ENCODE peak calls at places on chromosomes 12 and 14, in eight cellular contexts. V is lung, O is Calu3, G is thoracic aorta, D is mucosa of descending colon, R is progenitor cell of endocrine pancreas, M is omental fat pad, J is endothelial cell. I is an unnamed sample.

GRCh38 chr12:39632670-39633069 is 13.1 kb upstream of the ABCD2 start:
- DNase-seq in G (no peak), D (no peak), V (no peak), R (no peak), O (no peak), J (no peak), M (no peak), I (no peak)

GRCh38 chr14:21168055-21168454 is 12.2 kb upstream of the OR5AU1 start:
- DNase-seq in D (no peak), J (no peak), G (no peak), R (no peak), M (no peak), V (no peak), O (no peak), I (no peak)

GRCh38 chr12:88298014-88298682 is 156.0 kb downstream of the TMTC3 start:
- DNase-seq in O (no peak), D (no peak), J (no peak), R (no peak), G (no peak), V (no peak), M (no peak), I (no peak)

GRCh38 chr12:124550123-124551089 is 17.0 kb downstream of the NCOR2 start:
- DNase-seq in V (no peak), D (no peak), J (no peak), O (no peak), M (no peak), R (no peak), G (no peak), I (no peak)

GRCh38 chr12:46908936-46909635 is 83.3 kb upstream of the SLC38A4 start:
- DNase-seq in V (no peak), D (no peak), G (no peak), M (no peak), O (no peak), R (no peak), J (no peak), I (no peak)

GRCh38 chr14:103749452-103749851 is 33.8 kb downstream of the ZFYVE21 start:
- DNase-seq in O (no peak), J (no peak), G (no peak), R (no peak), V (no peak), M (no peak), D (no peak), I (no peak)

GRCh38 chr14:29627141-29627540 is 300.5 kb downstream of the PRKD1 start:
- DNase-seq in O (no peak), G (no peak), V (no peak), R (no peak), M (no peak), J (no peak), D (no peak), I (no peak)

GRCh38 chr12:92911339-92911738 is 17.8 kb downstream of the EEA1 start:
- DNase-seq in R (no peak), V (no peak), G (no peak), J (no peak), M (no peak), D (no peak), O (no peak), I (no peak)

GRCh38 chr12:52233462-52234141 is 559 bp downstream of the KRT7 start:
- DNase-seq in G (no peak), D (no peak), J (no peak), R (no peak), V (no peak), O (peak), M (peak), I (no peak)

DNA sequence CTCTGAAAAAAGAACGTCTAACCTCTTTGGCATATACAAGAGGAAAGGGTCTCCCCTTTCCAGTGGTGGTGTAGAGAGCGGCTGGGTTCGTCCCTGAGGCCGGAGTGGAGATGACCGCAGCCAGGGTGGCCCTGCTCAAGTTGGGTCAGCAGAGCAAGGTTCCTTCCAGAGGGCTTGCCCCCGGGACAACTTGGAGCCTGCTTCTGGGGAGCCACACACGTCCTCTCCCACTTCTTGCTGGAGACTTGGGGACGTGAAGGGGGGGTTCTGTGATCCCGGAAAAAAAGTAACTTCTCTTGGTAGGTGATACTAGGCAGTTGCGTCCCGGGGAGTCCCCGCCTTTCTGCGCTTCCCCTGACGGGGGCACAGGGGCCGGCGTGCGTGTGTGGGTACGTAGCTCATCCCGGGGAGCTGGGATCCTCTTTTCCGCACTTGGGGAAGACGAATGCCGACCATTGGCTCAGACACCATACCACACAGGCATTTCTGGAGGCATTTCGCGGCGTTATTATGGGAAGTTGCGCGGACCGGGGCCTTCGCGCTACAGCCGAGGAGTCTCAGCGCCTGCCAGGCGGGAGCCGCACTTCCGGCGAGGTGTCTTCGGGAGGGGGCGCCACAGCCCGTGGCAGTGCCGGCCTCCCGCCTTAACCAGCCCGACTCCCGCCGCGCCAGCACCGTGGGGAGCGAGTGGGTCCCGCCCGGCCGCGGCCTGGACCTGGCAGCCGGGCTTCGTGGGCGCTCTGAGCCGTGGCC is 14.8 kb upstream of the PAX9 start:
- DNase-seq in D (peak), O (peak), R (peak), G (no peak), J (peak), M (no peak), V (no peak), I (no peak)
- TF ChIP-seq CTCF in D (no peak), O (no peak), R (peak), G (no peak), J (peak), M (no peak), V (no peak), I (no peak)

DNA sequence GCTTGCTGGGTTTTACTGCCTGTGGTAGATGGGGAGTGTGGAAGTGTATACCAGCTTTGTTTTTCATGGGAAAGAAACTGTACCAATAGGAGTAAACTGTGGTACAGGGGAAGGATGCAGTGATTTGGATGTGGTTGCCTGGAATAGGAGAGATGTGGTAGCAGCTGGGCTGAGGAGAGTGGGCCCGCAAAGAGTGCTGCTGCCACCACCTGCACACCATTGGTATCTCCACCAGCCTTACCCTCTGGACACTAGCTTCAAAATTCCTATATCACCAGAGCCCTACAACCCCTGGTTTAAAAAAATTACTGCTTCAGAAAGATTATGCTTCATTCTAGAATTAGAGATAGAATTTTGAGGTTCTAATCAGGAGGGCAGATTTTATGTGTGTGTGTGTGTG is 53.6 kb downstream of the AKAP6 start:
- DNase-seq in O (peak), G (no peak), R (no peak), M (no peak), D (peak), V (no peak), J (peak), I (no peak)
- TF ChIP-seq CTCF in O (peak), G (no peak), R (peak), M (no peak), D (no peak), V (no peak), J (no peak), I (no peak)

GRCh38 chr14:64159588-64159987 is 134.6 kb downstream of the ESR2 start:
- DNase-seq in J (no peak), D (no peak), R (no peak), G (no peak), V (no peak), M (no peak), O (no peak), I (no peak)
- TF ChIP-seq CTCF in J (no peak), D (no peak), R (no peak), G (no peak), V (no peak), M (no peak), O (no peak), I (no peak)

DNA sequence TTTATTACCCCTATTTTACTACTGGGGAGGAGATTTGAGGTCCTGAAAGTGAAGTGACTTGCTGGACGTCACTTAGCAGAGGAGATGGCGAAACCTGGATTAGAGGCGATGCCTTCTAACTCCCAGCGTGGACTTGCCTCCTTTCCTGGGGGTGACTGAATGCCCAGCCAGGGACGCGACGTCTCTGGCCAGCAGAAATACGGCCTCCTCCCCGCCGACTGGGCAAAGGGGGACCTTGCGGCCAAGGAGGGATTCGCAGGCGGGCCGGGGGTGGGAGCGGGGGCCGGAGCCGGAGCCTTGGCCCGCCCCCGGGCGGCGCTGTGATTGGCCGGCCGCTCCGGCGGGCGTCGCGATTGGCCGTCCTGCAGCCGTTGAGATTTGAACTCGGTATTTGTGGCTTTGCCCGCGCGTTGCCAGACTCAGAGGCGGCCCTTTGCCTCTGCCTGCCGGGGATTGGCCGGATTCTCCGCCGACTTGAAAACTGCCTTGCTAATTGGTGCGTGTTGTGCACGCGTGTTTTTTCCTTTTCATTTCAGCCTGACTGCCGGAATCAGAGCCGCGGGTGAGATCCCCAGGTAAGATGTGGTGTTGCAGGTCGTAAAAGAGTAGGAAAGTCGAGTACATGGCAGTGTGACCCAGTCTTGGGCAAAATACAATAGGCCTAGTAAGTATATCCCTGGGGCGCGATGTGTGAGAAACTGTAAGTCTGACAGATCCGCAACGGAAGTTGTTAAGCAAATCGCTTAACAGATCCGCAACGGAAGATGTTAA is at the start of gene NCAPD2:
- DNase-seq in D (peak), M (peak), V (peak), J (peak), G (peak), O (peak), R (peak), I (peak)
- TF ChIP-seq CTCF in D (peak), M (no peak), V (no peak), J (peak), G (peak), O (no peak), R (peak), I (no peak)

GRCh38 chr12:32455607-32456063 is 56.3 kb downstream of the FGD4 start:
- DNase-seq in V (no peak), D (no peak), O (peak), J (peak), M (no peak), G (no peak), R (no peak), I (no peak)
- TF ChIP-seq CTCF in V (peak), D (peak), O (no peak), J (peak), M (no peak), G (peak), R (peak), I (no peak)

DNA sequence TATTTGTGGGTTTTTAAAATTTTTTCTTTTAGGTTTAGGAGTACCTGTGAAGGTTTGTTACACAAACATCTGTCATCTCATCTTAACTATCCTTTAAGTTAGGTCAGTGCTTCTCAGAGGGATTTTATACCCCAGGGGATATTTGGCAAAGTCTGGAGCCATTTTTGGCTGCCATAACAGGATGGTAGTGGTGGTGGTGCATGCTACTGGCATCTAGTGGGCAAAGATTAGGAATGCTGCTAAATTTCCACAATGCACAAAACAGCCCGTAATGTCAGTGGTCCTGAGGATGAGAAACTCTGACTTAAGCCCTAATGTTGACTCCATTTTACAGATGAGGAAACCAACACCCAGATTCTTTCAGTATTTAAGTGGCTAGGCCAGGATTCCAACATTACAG is 85.2 kb upstream of the MYF6 start:
- DNase-seq in O (peak), M (no peak), G (no peak), R (no peak), J (no peak), V (no peak), D (no peak), I (no peak)
- TF ChIP-seq CTCF in O (peak), M (no peak), G (no peak), R (no peak), J (no peak), V (no peak), D (no peak), I (no peak)

DNA sequence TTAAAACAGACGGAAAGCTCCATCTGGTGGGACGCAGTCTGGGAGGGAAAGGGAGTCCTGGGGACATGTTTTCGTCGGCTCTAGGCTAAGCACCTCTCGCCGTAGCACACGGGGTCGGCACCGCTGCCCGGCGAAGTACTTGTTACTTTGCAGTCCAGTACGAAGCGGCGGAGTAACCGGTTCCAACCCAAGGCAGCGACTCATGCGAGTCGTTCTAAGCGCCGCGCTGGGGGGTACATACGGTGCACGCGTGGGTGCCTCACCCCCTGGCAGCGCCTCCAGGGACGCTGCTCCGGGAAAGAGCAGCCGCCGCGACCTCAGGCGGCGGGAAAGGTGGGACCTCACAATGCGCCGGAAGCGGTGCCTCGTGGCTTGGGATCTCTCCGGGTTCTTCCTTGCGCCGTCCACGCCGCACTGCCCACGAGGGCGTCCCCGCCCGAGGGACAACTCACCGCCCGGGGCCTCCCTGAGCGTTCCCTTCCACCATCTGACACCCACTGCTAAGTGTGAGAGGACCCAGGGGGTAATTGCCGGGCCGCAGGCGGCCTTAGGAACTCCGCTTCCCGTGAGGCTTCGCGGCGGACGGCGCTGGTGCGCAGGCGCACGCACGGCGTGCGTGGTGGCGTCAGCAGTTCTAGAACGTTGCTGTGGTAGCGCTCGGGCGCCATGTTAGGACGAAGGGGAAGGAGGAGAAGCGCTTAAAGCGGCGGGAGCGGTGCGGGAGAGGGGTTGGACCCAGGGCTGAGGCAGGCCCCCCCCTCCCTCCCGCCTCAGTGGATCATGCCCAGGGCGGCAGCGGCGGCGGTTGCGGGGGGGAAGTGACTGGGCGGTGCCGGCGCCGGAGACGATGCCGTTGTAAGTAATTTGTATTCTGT is at the start of gene PAPOLA:
- DNase-seq in D (peak), J (peak), V (peak), R (peak), G (peak), O (peak), M (peak), I (peak)
- TF ChIP-seq CTCF in D (no peak), J (no peak), V (no peak), R (peak), G (peak), O (no peak), M (no peak), I (no peak)

DNA sequence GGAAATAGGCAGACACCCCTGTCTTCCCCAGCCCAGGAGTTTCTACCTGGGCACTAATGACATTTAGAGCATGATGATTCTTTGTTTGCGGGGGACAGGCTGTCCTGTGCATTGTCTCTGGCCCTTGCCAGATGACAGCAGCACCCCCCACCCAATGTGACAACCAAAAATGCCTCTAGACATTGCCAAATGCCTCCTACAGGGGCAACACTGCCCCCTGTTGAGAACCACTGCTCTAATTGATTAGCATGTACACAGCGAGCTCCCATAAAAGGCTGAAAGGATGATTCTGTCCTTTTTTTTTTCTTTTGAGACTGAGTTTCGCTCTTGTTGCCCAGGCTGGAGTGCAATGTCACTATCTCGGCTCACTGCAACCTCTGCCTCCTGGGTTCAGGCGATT is 50.5 kb downstream of the MAP1LC3B2 start:
- DNase-seq in R (no peak), O (peak), J (peak), G (no peak), M (no peak), D (no peak), V (no peak), I (no peak)
- TF ChIP-seq CTCF in R (peak), O (no peak), J (peak), G (no peak), M (no peak), D (no peak), V (no peak), I (no peak)

GRCh38 chr14:101843665-101844064 is 82.2 kb downstream of the PPP2R5C start:
- DNase-seq in J (no peak), D (no peak), V (no peak), R (no peak), M (no peak), O (peak), G (no peak), I (no peak)
- TF ChIP-seq CTCF in J (peak), D (no peak), V (no peak), R (no peak), M (no peak), O (no peak), G (no peak), I (no peak)

GRCh38 chr12:41190360-41190759 is 2.2 kb downstream of the PDZRN4 start:
- DNase-seq in M (no peak), J (peak), R (no peak), V (no peak), G (no peak), D (no peak), O (peak), I (no peak)
- TF ChIP-seq CTCF in M (no peak), J (no peak), R (peak), V (no peak), G (peak), D (no peak), O (no peak), I (no peak)